ENCODE peak calls at places on chromosome 16, in five cellular contexts. X is CD8-positive, alpha-beta memory T cell; E is activated T-cell treated with anti-CD3 and anti-CD28 coated beads for 4 hours; B is ACHN; Q is hypothalamus. K is an unnamed sample.

GRCh38 chr16:7509919-7510705 is 177.5 kb downstream of the RBFOX1 start:
- DNase-seq in X (no peak), E (no peak), B (no peak), Q (no peak), K (no peak)

GRCh38 chr16:75868636-75869389 is 142.5 kb upstream of the CPHXL start:
- DNase-seq in X (no peak), E (no peak), B (no peak), Q (no peak), K (no peak)

GRCh38 chr16:66569827-66570405 is 3.7 kb downstream of the CMTM1 start:
- DNase-seq in X (no peak), E (no peak), B (no peak), Q (no peak), K (no peak)

GRCh38 chr16:70151941-70152509 is 21.6 kb upstream of the CLEC18C start:
- DNase-seq in X (no peak), E (no peak), B (no peak), Q (no peak), K (no peak)

GRCh38 chr16:67150833-67151396 is at the start of gene B3GNT9:
- DNase-seq in X (no peak), E (no peak), B (peak), Q (peak), K (no peak)

GRCh38 chr16:84867696-84868095 is 47.9 kb downstream of the CRISPLD2 start:
- DNase-seq in X (no peak), E (no peak), B (no peak), Q (no peak), K (no peak)

GRCh38 chr16:19139436-19140091 is 25.8 kb downstream of the ITPRIPL2 start:
- DNase-seq in X (no peak), E (no peak), B (no peak), Q (no peak), K (no peak)

GRCh38 chr16:53085539-53086450 is 31.0 kb downstream of the CHD9 start:
- DNase-seq in X (no peak), E (no peak), B (no peak), Q (no peak), K (no peak)

GRCh38 chr16:87303431-87303930 is 13.7 kb downstream of the C16orf95 start:
- DNase-seq in X (no peak), E (no peak), B (peak), Q (no peak), K (no peak)

GRCh38 chr16:85822145-85822544 is 22.6 kb downstream of the COX4I1 start:
- DNase-seq in X (no peak), E (no peak), B (no peak), Q (no peak), K (no peak)

GRCh38 chr16:17367932-17368331 is 102.8 kb downstream of the XYLT1 start:
- DNase-seq in X (no peak), E (no peak), B (no peak), Q (no peak), K (no peak)

GRCh38 chr16:29775742-29776408 is 2.2 kb upstream of the ZG16 start:
- DNase-seq in X (no peak), E (no peak), B (no peak), Q (no peak), K (no peak)

GRCh38 chr16:69482410-69482951 is 58.1 kb downstream of the CYB5B start:
- DNase-seq in X (no peak), E (no peak), B (peak), Q (no peak), K (no peak)

GRCh38 chr16:88866151-88866920 is at the start of gene PABPN1L:
- DNase-seq in X (no peak), E (no peak), B (no peak), Q (no peak), K (no peak)

GRCh38 chr16:2852731-2853507 is 5.1 kb downstream of the PRSS22 start:
- DNase-seq in X (no peak), E (no peak), B (no peak), Q (no peak), K (no peak)

GRCh38 chr16:1050466-1050865 is 22.1 kb upstream of the SSTR5 start:
- DNase-seq in X (no peak), E (no peak), B (no peak), Q (no peak), K (no peak)

GRCh38 chr16:1377406-1378010 is 25.8 kb downstream of the GNPTG start:
- DNase-seq in X (no peak), E (no peak), B (no peak), Q (peak), K (no peak)

GRCh38 chr16:67013238-67013822 is 15.6 kb upstream of the CBFB start:
- DNase-seq in X (no peak), E (no peak), B (no peak), Q (peak), K (no peak)

GRCh38 chr16:88468289-88469129 is 15.4 kb downstream of the ZFPM1 start:
- DNase-seq in X (no peak), E (no peak), B (peak), Q (no peak), K (no peak)

GRCh38 chr16:62289230-62289629 is 253.0 kb upstream of the CDH8 start:
- DNase-seq in X (no peak), E (no peak), B (no peak), Q (no peak), K (no peak)

GRCh38 chr16:75197522-75198134 is 9.3 kb downstream of the CTRB2 start:
- DNase-seq in X (no peak), E (no peak), B (no peak), Q (no peak), K (no peak)

GRCh38 chr16:10088380-10088793 is 93.8 kb downstream of the GRIN2A start:
- DNase-seq in X (no peak), E (no peak), B (no peak), Q (no peak), K (no peak)

GRCh38 chr16:71283612-71284011 is 5.6 kb downstream of the CMTR2 start:
- DNase-seq in X (no peak), E (no peak), B (no peak), Q (no peak), K (no peak)

GRCh38 chr16:53999123-53999522 is 287.5 kb downstream of the IRX3 start:
- DNase-seq in X (no peak), E (no peak), B (no peak), Q (no peak), K (no peak)

GRCh38 chr16:2341456-2342447 is 1.2 kb upstream of the ABCA3 start:
- DNase-seq in X (peak), E (no peak), B (no peak), Q (peak), K (no peak)

GRCh38 chr16:75019007-75019406 is 20.2 kb downstream of the ZNRF1 start:
- DNase-seq in X (no peak), E (no peak), B (no peak), Q (no peak), K (no peak)

GRCh38 chr16:46620265-46621005 is 744 bp downstream of the SHCBP1 start:
- DNase-seq in X (no peak), E (no peak), B (peak), Q (no peak), K (no peak)

GRCh38 chr16:53043986-53044571 is 8.6 kb downstream of the CHD9NB start:
- DNase-seq in X (no peak), E (no peak), B (peak), Q (no peak), K (no peak)